ENCODE peak calls at places on chromosomes 12 and 14, in five cellular contexts. Z is GM23248, H is tibial artery, Q is aorta, B is uterus. V is an unnamed sample.
A peak's percentile ranks its signal among the peaks of the same experiment; 100 is the strongest.

GRCh38 chr12:95615735-95616134 is 64.5 kb upstream of the USP44 start:
- DNase-seq in Z (peak; percentile 42), H (no peak), Q (no peak), B (no peak), V (no peak)

GRCh38 chr14:33745163-33745562 is 205.7 kb downstream of the EGLN3 start:
- DNase-seq in Z (no peak), H (no peak), Q (no peak), B (no peak), V (no peak)

GRCh38 chr14:34465069-34465859 is 3.2 kb upstream of the SPTSSA start:
- DNase-seq in Z (peak; percentile 10), H (no peak), Q (no peak), B (no peak), V (no peak)

GRCh38 chr12:40215977-40216376 is 8.8 kb upstream of the LRRK2 start:
- DNase-seq in Z (peak; percentile 61), H (no peak), Q (no peak), B (no peak), V (no peak)

GRCh38 chr12:78674311-78675085 is 190.1 kb upstream of the SYT1 start:
- DNase-seq in Z (peak; percentile 44), H (no peak), Q (no peak), B (no peak), V (no peak)

GRCh38 chr12:47270782-47271664 is 191.3 kb upstream of the AMIGO2 start:
- DNase-seq in Z (peak; percentile 90), H (no peak), Q (no peak), B (no peak), V (peak; percentile 75)

GRCh38 chr12:72141381-72141780 is 130.8 kb upstream of the TRHDE start:
- DNase-seq in Z (peak; percentile 4), H (no peak), Q (no peak), B (no peak), V (no peak)

GRCh38 chr12:106030210-106031175 is 108.3 kb downstream of the NUAK1 start:
- DNase-seq in Z (peak; percentile 89), H (no peak), Q (no peak), B (peak; percentile 19), V (peak; percentile 96)

GRCh38 chr14:45716506-45716905 is 463.5 kb upstream of the MIS18BP1 start:
- DNase-seq in Z (peak; percentile 5), H (no peak), Q (no peak), B (no peak), V (no peak)

GRCh38 chr12:52151859-52152783 is 39.7 kb downstream of the KRT80 start:
- DNase-seq in Z (peak; percentile 84), H (peak; percentile 63), Q (peak; percentile 92), B (peak; percentile 58), V (peak; percentile 49)

GRCh38 chr14:74488788-74489397 is 4.2 kb downstream of the NPC2 start:
- DNase-seq in Z (peak; percentile 47), H (no peak), Q (no peak), B (no peak), V (no peak)

GRCh38 chr12:30939234-30939633 is 12.7 kb downstream of the TSPAN11 start:
- DNase-seq in Z (no peak), H (no peak), Q (no peak), B (no peak), V (no peak)

GRCh38 chr12:118645219-118645618 is 268.9 kb downstream of the SUDS3 start:
- DNase-seq in Z (peak; percentile 0), H (no peak), Q (no peak), B (no peak), V (no peak)

GRCh38 chr14:91523972-91524371 is 13.9 kb upstream of the PPP4R3A start:
- DNase-seq in Z (no peak), H (no peak), Q (no peak), B (no peak), V (no peak)

GRCh38 chr12:120196363-120196762 is 1.8 kb upstream of the GCN1 start:
- DNase-seq in Z (no peak), H (no peak), Q (no peak), B (no peak), V (no peak)

GRCh38 chr12:68794653-68795253 is 13.2 kb upstream of the MDM2 start:
- DNase-seq in Z (peak; percentile 82), H (no peak), Q (no peak), B (no peak), V (no peak)

GRCh38 chr12:107225626-107226025 is 132.3 kb upstream of the CRY1 start:
- DNase-seq in Z (peak; percentile 40), H (no peak), Q (no peak), B (no peak), V (peak; percentile 91)

GRCh38 chr12:40828593-40828990 is 136.4 kb downstream of the CNTN1 start:
- DNase-seq in Z (no peak), H (no peak), Q (no peak), B (no peak), V (no peak)

DNA sequence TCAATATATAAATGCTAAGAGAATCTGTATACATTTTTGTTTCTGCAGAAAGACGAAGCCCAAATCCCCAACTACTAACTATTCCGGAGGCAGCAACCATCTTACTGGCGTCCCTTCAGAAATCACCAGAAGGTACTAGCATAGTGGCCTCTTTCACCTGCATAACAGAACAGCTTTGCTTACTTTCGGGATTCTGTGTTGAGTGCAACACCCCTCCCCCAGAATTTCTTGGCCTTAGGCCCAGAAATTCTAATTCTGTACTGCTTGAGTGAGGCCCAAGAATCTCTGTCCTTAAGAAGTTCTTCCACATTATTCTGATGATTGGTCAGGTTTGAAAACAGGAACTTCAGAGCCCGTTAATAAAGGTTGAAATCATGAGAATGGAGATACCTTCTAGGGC is 2.9 kb downstream of the SPX start:
- DNase-seq in Z (no peak), H (no peak), Q (no peak), B (no peak), V (no peak)
- H3K27ac ChIP-seq in Z (no peak overlapping the region), H (no peak overlapping the region), Q (no peak overlapping the region), B (no peak overlapping the region), V (no peak overlapping the region)

GRCh38 chr14:105394714-105395537 is 3.4 kb upstream of the TEX22 start:
- DNase-seq in Z (no peak), H (no peak), Q (no peak), B (no peak), V (no peak)

GRCh38 chr14:105392161-105393090 is 5.9 kb upstream of the TEX22 start:
- DNase-seq in Z (no peak), H (no peak), Q (no peak), B (no peak), V (no peak)

GRCh38 chr14:105391541-105391940 is 6.8 kb upstream of the TEX22 start:
- DNase-seq in Z (no peak), H (no peak), Q (no peak), B (no peak), V (no peak)

GRCh38 chr14:105390849-105391500 is 7.4 kb upstream of the TEX22 start:
- DNase-seq in Z (no peak), H (no peak), Q (no peak), B (no peak), V (no peak)

DNA sequence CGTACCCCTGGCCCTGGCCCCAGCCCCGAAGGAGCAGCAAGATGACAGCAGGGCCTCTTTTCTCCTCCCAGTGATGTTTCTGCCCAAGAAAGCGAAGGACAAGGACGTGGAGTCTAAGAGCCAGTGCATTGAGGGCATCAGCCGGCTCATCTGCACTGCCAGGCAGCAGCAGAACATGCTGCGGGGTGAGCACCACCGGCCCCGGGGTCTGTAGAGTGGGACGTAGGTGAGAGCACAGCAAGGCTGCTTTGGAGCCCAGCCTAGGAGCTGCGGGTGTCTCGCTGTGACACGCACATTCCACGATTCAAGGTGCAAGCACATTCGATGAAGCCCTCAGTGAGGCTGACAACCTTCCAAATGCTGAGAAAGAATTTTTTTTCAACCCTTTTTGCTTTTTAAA is 5.2 kb upstream of the TEX22 start:
- DNase-seq in Z (no peak), H (no peak), Q (no peak), B (no peak), V (no peak)
- H3K36me3 ChIP-seq in Z (no peaks in the 10 kb centered on the region), H (peaks cover 15% of the 10 kb centered on the region), Q (no peaks in the 10 kb centered on the region), B (no peaks in the 10 kb centered on the region), V (no peaks in the 10 kb centered on the region)

GRCh38 chr14:56196274-56196673 is 78.1 kb downstream of the PELI2 start:
- DNase-seq in Z (peak; percentile 75), H (no peak), Q (no peak), B (no peak), V (no peak)
- H3K4me1 ChIP-seq in Z (peaks cover 36% of the 10 kb centered on the region), H (peaks cover 13% of the 10 kb centered on the region), Q (peaks cover 1% of the 10 kb centered on the region), B (no peaks in the 10 kb centered on the region), V (peaks cover 52% of the 10 kb centered on the region)

DNA sequence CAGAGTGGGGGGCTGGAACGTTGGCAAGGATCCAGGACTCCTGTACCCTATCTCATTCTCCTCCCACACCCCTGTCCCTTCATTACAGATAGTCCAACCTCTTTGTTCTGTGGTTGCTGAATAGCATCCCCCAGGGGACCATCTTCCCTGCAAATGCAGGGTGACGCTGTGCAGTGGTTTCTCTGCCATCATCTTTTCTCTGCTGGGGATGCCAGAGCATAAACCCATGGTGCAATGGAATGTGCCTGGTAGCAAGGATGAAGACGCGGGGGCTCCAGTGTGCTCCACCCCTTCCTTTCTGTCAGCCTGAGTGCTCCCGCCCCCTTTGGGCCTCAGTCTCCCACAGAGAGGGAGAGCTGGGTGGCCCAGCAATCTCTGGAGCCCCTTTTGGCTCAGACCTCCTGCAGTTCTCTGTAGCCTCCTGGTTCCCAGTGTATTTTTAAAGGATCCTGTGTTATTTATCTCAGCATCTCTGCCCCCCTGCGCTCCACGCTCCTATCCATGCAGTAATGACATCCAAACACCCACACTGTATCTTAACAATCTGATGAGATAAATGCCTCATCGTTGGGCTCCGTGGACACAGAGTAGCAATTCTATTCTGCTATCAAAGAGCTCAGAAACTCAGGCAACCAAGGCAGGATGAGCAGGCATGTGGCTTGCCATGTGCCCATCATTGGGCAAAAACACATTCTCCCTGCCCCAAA is 212.8 kb downstream of the CACNA1C start:
- DNase-seq in Z (peak; percentile 94), H (no peak), Q (no peak), B (no peak), V (peak; percentile 86)
- H3K27ac ChIP-seq in Z (peak overlapping the region; percentile 95), H (peak overlapping the region; percentile 73), Q (no peak overlapping the region), B (peak overlapping the region; percentile 68), V (peak overlapping the region; percentile 91)

DNA sequence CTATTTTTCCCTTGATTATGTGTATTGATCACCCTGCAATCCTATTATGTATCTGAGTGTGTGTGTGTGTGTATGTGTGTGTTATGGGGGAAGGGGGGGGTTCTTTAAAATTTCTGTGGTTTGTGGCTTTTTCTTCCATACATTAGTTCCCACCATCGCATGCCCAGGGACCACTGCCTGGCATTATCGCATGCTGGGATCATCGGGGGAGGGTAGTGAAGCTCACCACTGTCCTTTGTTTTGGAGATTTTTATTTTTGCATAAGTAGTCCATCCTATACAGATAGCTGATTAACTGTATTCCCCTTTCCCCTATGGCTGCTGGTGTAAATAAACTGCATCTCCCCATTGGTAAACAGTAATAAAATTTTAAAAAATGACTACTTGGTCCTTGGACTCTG is 3.4 kb downstream of the ATXN7L3B start:
- DNase-seq in Z (no peak), H (no peak), Q (no peak), B (no peak), V (no peak)
- H3K36me3 ChIP-seq in Z (peaks cover 18% of the 10 kb centered on the region), H (peaks cover 12% of the 10 kb centered on the region), Q (peaks cover 4% of the 10 kb centered on the region), B (no peaks in the 10 kb centered on the region), V (peaks cover 47% of the 10 kb centered on the region)

GRCh38 chr12:124750149-124750656 is 113.5 kb downstream of the SCARB1 start:
- DNase-seq in Z (no peak), H (no peak), Q (no peak), B (no peak), V (no peak)
- H3K4me1 ChIP-seq in Z (peaks cover 40% of the 10 kb centered on the region), H (peaks cover 30% of the 10 kb centered on the region), Q (no peaks in the 10 kb centered on the region), B (peaks cover 20% of the 10 kb centered on the region), V (peaks cover 45% of the 10 kb centered on the region)

V was measured in SJSA1.